ENCODE peak calls at places on chromosomes 2 and 18, in eight cellular contexts. One of them, this sample, is unnamed.
A peak's percentile ranks its signal among the peaks of the same experiment; 100 is the strongest.

GRCh38 chr2:187299122-187299906 is 148.7 kb downstream of the CALCRL start:
- DNase-seq in endothelial cell of umbilical vein: peak; percentile 75
- DNase-seq in IMR-90: no peak
- DNase-seq in neural progenitor cell: no peak
- DNase-seq in DND-41: no peak
- DNase-seq in fibroblast of lung: peak; percentile 57
- DNase-seq in GM23248: peak; percentile 51
- DNase-seq in keratinocyte: no peak
- DNase-seq in this sample: peak; percentile 15

GRCh38 chr18:500230-500555 is 308 bp downstream of the COLEC12 start:
- DNase-seq in fibroblast of lung: no peak
- DNase-seq in DND-41: no peak
- DNase-seq in neural progenitor cell: peak; percentile 56
- DNase-seq in endothelial cell of umbilical vein: no peak
- DNase-seq in keratinocyte: no peak
- DNase-seq in IMR-90: no peak
- DNase-seq in GM23248: no peak
- DNase-seq in this sample: no peak

GRCh38 chr2:151780938-151781337 is 46.7 kb upstream of the NEB start:
- DNase-seq in keratinocyte: no peak
- DNase-seq in GM23248: no peak
- DNase-seq in neural progenitor cell: no peak
- DNase-seq in DND-41: no peak
- DNase-seq in endothelial cell of umbilical vein: no peak
- DNase-seq in IMR-90: no peak
- DNase-seq in fibroblast of lung: no peak
- DNase-seq in this sample: no peak

GRCh38 chr2:230672836-230673235 is 39.8 kb upstream of the CAB39 start:
- DNase-seq in fibroblast of lung: no peak
- DNase-seq in keratinocyte: no peak
- DNase-seq in neural progenitor cell: no peak
- DNase-seq in IMR-90: no peak
- DNase-seq in GM23248: no peak
- DNase-seq in endothelial cell of umbilical vein: no peak
- DNase-seq in DND-41: no peak
- DNase-seq in this sample: no peak

GRCh38 chr18:5721924-5722323 is 173.4 kb downstream of the TMEM200C start:
- DNase-seq in neural progenitor cell: no peak
- DNase-seq in fibroblast of lung: no peak
- DNase-seq in GM23248: no peak
- DNase-seq in endothelial cell of umbilical vein: no peak
- DNase-seq in keratinocyte: no peak
- DNase-seq in DND-41: no peak
- DNase-seq in IMR-90: no peak
- DNase-seq in this sample: no peak

GRCh38 chr18:8812631-8813030 is 107.3 kb downstream of the MTCL1 start:
- DNase-seq in DND-41: no peak
- DNase-seq in IMR-90: peak; percentile 86
- DNase-seq in fibroblast of lung: peak; percentile 40
- DNase-seq in endothelial cell of umbilical vein: no peak
- DNase-seq in neural progenitor cell: no peak
- DNase-seq in keratinocyte: no peak
- DNase-seq in GM23248: peak; percentile 50
- DNase-seq in this sample: no peak

GRCh38 chr18:7809978-7810377 is 242.9 kb downstream of the PTPRM start:
- DNase-seq in IMR-90: no peak
- DNase-seq in neural progenitor cell: no peak
- DNase-seq in GM23248: no peak
- DNase-seq in fibroblast of lung: no peak
- DNase-seq in DND-41: no peak
- DNase-seq in endothelial cell of umbilical vein: no peak
- DNase-seq in keratinocyte: no peak
- DNase-seq in this sample: no peak

GRCh38 chr2:168006538-168006937 is 240.9 kb downstream of the STK39 start:
- DNase-seq in endothelial cell of umbilical vein: no peak
- DNase-seq in keratinocyte: no peak
- DNase-seq in DND-41: no peak
- DNase-seq in neural progenitor cell: no peak
- DNase-seq in fibroblast of lung: no peak
- DNase-seq in GM23248: no peak
- DNase-seq in IMR-90: no peak
- DNase-seq in this sample: no peak

GRCh38 chr2:23287250-23287704 is 97.7 kb upstream of the KLHL29 start:
- DNase-seq in fibroblast of lung: peak; percentile 59
- DNase-seq in neural progenitor cell: peak; percentile 33
- DNase-seq in GM23248: peak; percentile 78
- DNase-seq in keratinocyte: no peak
- DNase-seq in IMR-90: peak; percentile 64
- DNase-seq in endothelial cell of umbilical vein: no peak
- DNase-seq in DND-41: no peak
- DNase-seq in this sample: no peak

GRCh38 chr2:183079335-183079775 is 808 bp downstream of the DUSP19 start:
- DNase-seq in neural progenitor cell: no peak
- DNase-seq in endothelial cell of umbilical vein: no peak
- DNase-seq in IMR-90: no peak
- DNase-seq in keratinocyte: no peak
- DNase-seq in fibroblast of lung: peak; percentile 37
- DNase-seq in GM23248: peak; percentile 68
- DNase-seq in DND-41: no peak
- DNase-seq in this sample: no peak

GRCh38 chr2:72993147-72993546 is 75.8 kb downstream of the EMX1 start:
- DNase-seq in fibroblast of lung: peak; percentile 37
- DNase-seq in IMR-90: peak; percentile 13
- DNase-seq in DND-41: peak; percentile 48
- DNase-seq in keratinocyte: no peak
- DNase-seq in GM23248: peak; percentile 35
- DNase-seq in neural progenitor cell: peak; percentile 82
- DNase-seq in endothelial cell of umbilical vein: peak; percentile 51
- DNase-seq in this sample: peak; percentile 45

GRCh38 chr2:191180712-191181111 is 29.9 kb upstream of the STAT4 start:
- DNase-seq in neural progenitor cell: no peak
- DNase-seq in IMR-90: peak; percentile 42
- DNase-seq in fibroblast of lung: peak; percentile 67
- DNase-seq in DND-41: no peak
- DNase-seq in endothelial cell of umbilical vein: no peak
- DNase-seq in keratinocyte: no peak
- DNase-seq in GM23248: peak; percentile 81
- DNase-seq in this sample: no peak

GRCh38 chr2:150280255-150280654 is 207.2 kb downstream of the RND3 start:
- DNase-seq in DND-41: no peak
- DNase-seq in GM23248: peak; percentile 91
- DNase-seq in endothelial cell of umbilical vein: peak; percentile 78
- DNase-seq in fibroblast of lung: peak; percentile 88
- DNase-seq in IMR-90: peak; percentile 87
- DNase-seq in keratinocyte: no peak
- DNase-seq in neural progenitor cell: no peak
- DNase-seq in this sample: no peak

DNA sequence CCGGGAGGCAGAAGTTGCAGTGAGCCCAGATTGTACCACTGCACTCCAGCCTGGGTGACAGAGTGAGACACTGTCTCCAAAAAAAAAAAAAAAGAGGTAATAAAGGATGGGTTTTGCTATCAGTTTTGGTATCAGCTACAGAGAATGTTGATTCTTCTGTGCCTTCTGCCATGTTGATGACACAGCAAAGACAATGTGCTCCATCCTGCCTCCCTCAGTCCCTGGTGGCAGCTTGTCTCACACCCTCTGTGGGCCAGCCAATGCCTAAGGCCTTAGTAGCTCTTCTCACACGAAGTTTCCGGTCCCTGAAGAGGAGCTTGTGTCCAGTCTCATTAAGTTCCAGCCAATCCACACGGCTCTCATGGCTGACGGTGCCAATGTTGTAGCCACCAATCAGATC is 17.6 kb downstream of the IFT172 start:
- DNase-seq in fibroblast of lung: no peak
- DNase-seq in GM23248: no peak
- DNase-seq in IMR-90: no peak
- DNase-seq in neural progenitor cell: no peak
- DNase-seq in endothelial cell of umbilical vein: no peak
- DNase-seq in keratinocyte: no peak
- DNase-seq in DND-41: no peak
- DNase-seq in this sample: no peak
- H3K4me2 ChIP-seq in fibroblast of lung: no peak overlapping the region
- H3K4me2 ChIP-seq in GM23248: no peak overlapping the region
- H3K4me2 ChIP-seq in IMR-90: no peak overlapping the region
- H3K4me2 ChIP-seq in neural progenitor cell: no peak overlapping the region
- H3K4me2 ChIP-seq in endothelial cell of umbilical vein: no peak overlapping the region
- H3K4me2 ChIP-seq in keratinocyte: no peak overlapping the region
- H3K4me2 ChIP-seq in DND-41: no peak overlapping the region
- H3K4me2 ChIP-seq in this sample: no peak overlapping the region

GRCh38 chr2:41925009-41925408 is 122.8 kb upstream of the PKDCC start:
- DNase-seq in GM23248: no peak
- DNase-seq in neural progenitor cell: no peak
- DNase-seq in DND-41: no peak
- DNase-seq in IMR-90: no peak
- DNase-seq in fibroblast of lung: peak; percentile 36
- DNase-seq in keratinocyte: no peak
- DNase-seq in endothelial cell of umbilical vein: no peak
- DNase-seq in this sample: no peak
- H4K20me1 ChIP-seq in GM23248: no peaks in the 10 kb centered on the region
- H4K20me1 ChIP-seq in neural progenitor cell: no peaks in the 10 kb centered on the region
- H4K20me1 ChIP-seq in DND-41: no peaks in the 10 kb centered on the region
- H4K20me1 ChIP-seq in IMR-90: no peaks in the 10 kb centered on the region
- H4K20me1 ChIP-seq in fibroblast of lung: no peaks in the 10 kb centered on the region
- H4K20me1 ChIP-seq in keratinocyte: no peaks in the 10 kb centered on the region
- H4K20me1 ChIP-seq in endothelial cell of umbilical vein: no peaks in the 10 kb centered on the region
- H4K20me1 ChIP-seq in this sample: no peaks in the 10 kb centered on the region

GRCh38 chr2:45769786-45770576 is 118.5 kb downstream of the PRKCE start:
- DNase-seq in keratinocyte: no peak
- DNase-seq in GM23248: no peak
- DNase-seq in DND-41: no peak
- DNase-seq in fibroblast of lung: no peak
- DNase-seq in neural progenitor cell: no peak
- DNase-seq in endothelial cell of umbilical vein: no peak
- DNase-seq in IMR-90: no peak
- DNase-seq in this sample: no peak

GRCh38 chr2:45770773-45771172 is 119.3 kb downstream of the PRKCE start:
- DNase-seq in neural progenitor cell: no peak
- DNase-seq in IMR-90: peak; percentile 60
- DNase-seq in endothelial cell of umbilical vein: peak; percentile 74
- DNase-seq in DND-41: no peak
- DNase-seq in GM23248: peak; percentile 46
- DNase-seq in fibroblast of lung: peak; percentile 57
- DNase-seq in keratinocyte: no peak
- DNase-seq in this sample: no peak

GRCh38 chr2:45772038-45772437 is 120.6 kb downstream of the PRKCE start:
- DNase-seq in DND-41: no peak
- DNase-seq in keratinocyte: no peak
- DNase-seq in endothelial cell of umbilical vein: no peak
- DNase-seq in fibroblast of lung: no peak
- DNase-seq in GM23248: no peak
- DNase-seq in IMR-90: no peak
- DNase-seq in neural progenitor cell: no peak
- DNase-seq in this sample: no peak

GRCh38 chr2:45773909-45774308 is 122.4 kb downstream of the PRKCE start:
- DNase-seq in IMR-90: no peak
- DNase-seq in fibroblast of lung: no peak
- DNase-seq in endothelial cell of umbilical vein: no peak
- DNase-seq in GM23248: no peak
- DNase-seq in DND-41: no peak
- DNase-seq in keratinocyte: no peak
- DNase-seq in neural progenitor cell: no peak
- DNase-seq in this sample: no peak

DNA sequence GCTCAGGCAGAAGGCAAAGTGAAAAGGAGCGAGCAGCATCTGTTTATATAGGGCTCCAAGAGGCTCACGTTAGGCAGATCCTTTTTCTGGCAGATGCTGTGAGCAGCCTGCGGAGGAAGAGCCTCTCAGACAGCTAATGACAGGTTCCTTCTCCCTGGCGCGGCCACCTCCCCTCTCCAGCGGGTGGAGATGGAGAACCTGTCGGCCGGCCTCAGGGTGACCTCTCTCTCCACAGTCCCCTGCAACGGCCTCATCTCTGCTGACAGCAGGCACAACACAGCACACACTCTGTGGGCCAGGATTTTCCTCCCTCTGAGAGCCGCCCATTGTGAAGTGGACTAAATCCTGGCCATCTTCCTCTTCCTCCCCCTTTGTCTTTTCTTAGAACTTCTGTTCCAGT is 119.8 kb downstream of the PRKCE start:
- DNase-seq in DND-41: no peak
- DNase-seq in IMR-90: peak; percentile 51
- DNase-seq in GM23248: peak; percentile 58
- DNase-seq in endothelial cell of umbilical vein: peak; percentile 5
- DNase-seq in fibroblast of lung: peak; percentile 51
- DNase-seq in neural progenitor cell: peak; percentile 73
- DNase-seq in keratinocyte: no peak
- DNase-seq in this sample: no peak
- H3K4me3 ChIP-seq in DND-41: no peak overlapping the region
- H3K4me3 ChIP-seq in IMR-90: peak overlapping the region; percentile 44
- H3K4me3 ChIP-seq in GM23248: peak overlapping the region; percentile 11
- H3K4me3 ChIP-seq in endothelial cell of umbilical vein: no peak overlapping the region
- H3K4me3 ChIP-seq in fibroblast of lung: peak overlapping the region; percentile 22
- H3K4me3 ChIP-seq in neural progenitor cell: no peak overlapping the region
- H3K4me3 ChIP-seq in keratinocyte: no peak overlapping the region
- H3K4me3 ChIP-seq in this sample: no peak overlapping the region

GRCh38 chr2:231687961-231688360 is 20.4 kb upstream of the PTMA start:
- DNase-seq in IMR-90: no peak
- DNase-seq in keratinocyte: no peak
- DNase-seq in endothelial cell of umbilical vein: no peak
- DNase-seq in fibroblast of lung: no peak
- DNase-seq in GM23248: no peak
- DNase-seq in neural progenitor cell: no peak
- DNase-seq in DND-41: no peak
- DNase-seq in this sample: no peak
- H3K4me2 ChIP-seq in IMR-90: no peak overlapping the region
- H3K4me2 ChIP-seq in keratinocyte: no peak overlapping the region
- H3K4me2 ChIP-seq in endothelial cell of umbilical vein: no peak overlapping the region
- H3K4me2 ChIP-seq in fibroblast of lung: no peak overlapping the region
- H3K4me2 ChIP-seq in GM23248: no peak overlapping the region
- H3K4me2 ChIP-seq in neural progenitor cell: peak overlapping the region; percentile 78
- H3K4me2 ChIP-seq in DND-41: no peak overlapping the region
- H3K4me2 ChIP-seq in this sample: no peak overlapping the region

GRCh38 chr2:130165293-130166016 is 15.9 kb downstream of the SMPD4 start:
- DNase-seq in neural progenitor cell: no peak
- DNase-seq in fibroblast of lung: no peak
- DNase-seq in keratinocyte: no peak
- DNase-seq in IMR-90: no peak
- DNase-seq in GM23248: no peak
- DNase-seq in endothelial cell of umbilical vein: no peak
- DNase-seq in DND-41: no peak
- DNase-seq in this sample: no peak

DNA sequence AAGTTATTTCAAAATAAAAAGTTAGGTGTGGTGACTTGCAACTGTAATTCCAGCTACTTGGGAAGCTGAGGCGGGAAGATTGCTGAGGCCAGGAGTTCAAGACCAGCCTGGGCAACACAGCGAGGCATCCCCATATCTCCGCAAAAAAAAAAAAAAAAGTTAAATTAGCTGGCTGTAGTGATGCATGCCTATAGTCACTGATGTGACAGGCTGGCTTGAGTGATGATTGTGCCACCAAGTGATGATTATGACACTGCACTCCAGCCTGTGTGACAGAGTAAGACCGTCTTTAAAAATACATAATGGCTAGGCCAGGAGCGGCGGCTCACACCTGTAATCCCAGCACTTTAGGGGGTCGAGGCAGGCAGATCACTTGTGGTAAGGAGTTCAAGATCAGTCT is 11.5 kb downstream of the SMPD4 start:
- DNase-seq in DND-41: no peak
- DNase-seq in keratinocyte: no peak
- DNase-seq in IMR-90: no peak
- DNase-seq in fibroblast of lung: no peak
- DNase-seq in GM23248: no peak
- DNase-seq in endothelial cell of umbilical vein: no peak
- DNase-seq in neural progenitor cell: no peak
- DNase-seq in this sample: no peak
- H4K20me1 ChIP-seq in DND-41: peaks cover 17% of the 10 kb centered on the region
- H4K20me1 ChIP-seq in keratinocyte: no peaks in the 10 kb centered on the region
- H4K20me1 ChIP-seq in IMR-90: no peaks in the 10 kb centered on the region
- H4K20me1 ChIP-seq in fibroblast of lung: no peaks in the 10 kb centered on the region
- H4K20me1 ChIP-seq in GM23248: no peaks in the 10 kb centered on the region
- H4K20me1 ChIP-seq in endothelial cell of umbilical vein: no peaks in the 10 kb centered on the region
- H4K20me1 ChIP-seq in neural progenitor cell: peaks cover 13% of the 10 kb centered on the region
- H4K20me1 ChIP-seq in this sample: no peaks in the 10 kb centered on the region

This sample was measured in MM.1S.